ENCODE peak calls at places on chromosomes 5 and 9, in four cellular contexts. J is OCI-LY7, A is HCT116, X is SK-N-SH. B is an unnamed sample.
A peak's percentile ranks its signal among the peaks of the same experiment; 100 is the strongest.

GRCh38 chr9:131394464-131395026 is 659 bp downstream of the PRRC2B start:
- DNase-seq in J (peak; percentile 68), A (no peak), X (peak; percentile 79), B (peak; percentile 54)

GRCh38 chr5:151662805-151663204 is 23.9 kb downstream of the SPARC start:
- DNase-seq in J (no peak), A (no peak), X (no peak), B (no peak)

GRCh38 chr9:114908104-114908621 is 22.2 kb downstream of the TNFSF8 start:
- DNase-seq in J (no peak), A (peak; percentile 38), X (no peak), B (peak; percentile 80)

GRCh38 chr5:133401731-133402347 is 210.5 kb downstream of the FSTL4 start:
- DNase-seq in J (no peak), A (no peak), X (no peak), B (no peak)

GRCh38 chr9:92763721-92764380 is 782 bp downstream of the BICD2 start:
- DNase-seq in J (peak; percentile 57), A (no peak), X (peak; percentile 81), B (peak; percentile 29)

GRCh38 chr9:133127340-133127981 is 6.4 kb upstream of the RALGDS start:
- DNase-seq in J (no peak), A (peak; percentile 50), X (no peak), B (no peak)

GRCh38 chr5:76175821-76176403 is 92.7 kb downstream of the SV2C start:
- DNase-seq in J (peak; percentile 38), A (no peak), X (peak; percentile 75), B (peak; percentile 63)

GRCh38 chr5:157836121-157836753 is 22.7 kb downstream of the CLINT1 start:
- DNase-seq in J (no peak), A (no peak), X (no peak), B (no peak)

GRCh38 chr5:143233020-143233419 is 170.5 kb downstream of the NR3C1 start:
- DNase-seq in J (no peak), A (no peak), X (no peak), B (no peak)

GRCh38 chr5:142213077-142213476 is 104.5 kb downstream of the NDFIP1 start:
- DNase-seq in J (no peak), A (no peak), X (no peak), B (no peak)

GRCh38 chr9:110130211-110130610 is 77.7 kb downstream of the C9orf152 start:
- DNase-seq in J (peak; percentile 64), A (no peak), X (no peak), B (no peak)

GRCh38 chr5:126526493-126526892 is 68.5 kb downstream of the ALDH7A1 start:
- DNase-seq in J (no peak), A (no peak), X (no peak), B (no peak)
- H3K27ac ChIP-seq in J (no peak overlapping the region), A (no peak overlapping the region), X (no peak overlapping the region), B (no peak overlapping the region)

DNA sequence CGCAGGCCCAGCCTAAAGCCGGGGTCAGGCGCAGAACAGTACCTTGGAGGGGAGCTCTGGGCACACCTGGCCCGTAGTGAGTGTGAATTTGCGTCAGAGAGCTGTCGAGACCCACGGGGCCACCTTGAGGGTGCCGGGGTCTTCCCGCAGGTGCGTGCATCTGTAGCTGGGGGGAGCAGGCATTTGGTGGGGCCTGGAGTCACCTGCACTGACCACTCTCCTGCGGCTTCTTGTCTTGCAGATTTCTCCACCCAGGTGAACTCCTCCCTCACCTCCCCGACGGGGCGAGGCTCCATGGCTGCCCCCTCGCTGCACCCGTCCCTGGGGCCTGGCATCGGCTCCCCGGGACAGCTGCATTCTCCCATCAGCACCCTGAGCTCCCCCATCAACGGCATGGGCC is 75.1 kb downstream of the RXRA start:
- DNase-seq in J (no peak), A (no peak), X (no peak), B (no peak)
- H3K79me2 ChIP-seq in J (no peaks in the 10 kb centered on the region), A (peaks cover 20% of the 10 kb centered on the region), X (peaks cover 31% of the 10 kb centered on the region), B (peaks cover 8% of the 10 kb centered on the region)

GRCh38 chr5:135880278-135880677 is 15.4 kb downstream of the IL9 start:
- DNase-seq in J (peak; percentile 40), A (peak; percentile 15), X (peak; percentile 41), B (no peak)

GRCh38 chr5:135880801-135881200 is 14.8 kb downstream of the IL9 start:
- DNase-seq in J (no peak), A (no peak), X (no peak), B (no peak)

GRCh38 chr5:135879591-135879990 is 16.1 kb downstream of the IL9 start:
- DNase-seq in J (no peak), A (no peak), X (no peak), B (no peak)

GRCh38 chr5:135877570-135878155 is 18.0 kb downstream of the IL9 start:
- DNase-seq in J (no peak), A (no peak), X (no peak), B (no peak)

DNA sequence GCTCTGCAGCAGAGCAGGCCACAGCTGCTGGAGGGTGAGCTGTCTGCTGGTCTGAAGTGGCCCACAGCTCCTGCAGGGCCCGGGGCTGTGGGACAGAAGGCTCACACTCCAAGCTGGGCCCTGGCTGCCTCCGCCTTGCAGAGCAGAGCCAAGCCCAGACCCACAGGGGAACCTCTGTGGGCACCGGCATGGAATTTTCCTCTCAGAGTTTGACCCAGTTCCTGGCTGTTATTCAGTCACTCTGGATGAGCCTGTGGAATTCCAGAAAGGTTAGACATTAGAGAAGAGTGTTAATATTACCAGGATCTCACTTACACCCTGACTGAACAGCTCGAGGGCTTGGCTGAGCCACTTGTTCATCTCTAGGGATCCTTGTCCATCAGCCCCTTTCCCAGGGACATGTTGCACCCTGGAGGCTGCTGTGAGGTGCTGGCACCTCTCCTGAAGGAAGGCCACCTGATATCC is 17.5 kb downstream of the IL9 start:
- DNase-seq in J (no peak), A (no peak), X (no peak), B (no peak)
- H3K27ac ChIP-seq in J (no peak overlapping the region), A (no peak overlapping the region), X (no peak overlapping the region), B (no peak overlapping the region)

DNA sequence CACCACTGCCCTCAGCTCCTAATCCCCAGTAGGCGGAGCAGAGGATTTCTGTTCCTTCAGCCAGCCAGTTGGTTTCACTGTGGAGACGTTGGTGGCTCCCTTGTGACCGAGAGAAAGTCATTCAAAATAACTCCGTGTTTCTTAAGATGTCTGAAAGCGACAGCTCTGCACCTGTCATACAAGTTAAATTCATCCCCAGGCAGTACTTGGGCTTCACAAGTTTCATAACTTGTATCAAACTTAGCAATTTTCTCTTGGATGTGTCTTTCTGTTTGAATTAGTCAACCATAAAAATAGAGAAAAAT is 410 bp upstream of the CDKN2B start:
- DNase-seq in J (no peak), A (no peak), X (no peak), B (no peak)
- H3K79me2 ChIP-seq in J (peaks cover 40% of the 10 kb centered on the region), A (peaks cover 7% of the 10 kb centered on the region), X (no peaks in the 10 kb centered on the region), B (no peaks in the 10 kb centered on the region)

DNA sequence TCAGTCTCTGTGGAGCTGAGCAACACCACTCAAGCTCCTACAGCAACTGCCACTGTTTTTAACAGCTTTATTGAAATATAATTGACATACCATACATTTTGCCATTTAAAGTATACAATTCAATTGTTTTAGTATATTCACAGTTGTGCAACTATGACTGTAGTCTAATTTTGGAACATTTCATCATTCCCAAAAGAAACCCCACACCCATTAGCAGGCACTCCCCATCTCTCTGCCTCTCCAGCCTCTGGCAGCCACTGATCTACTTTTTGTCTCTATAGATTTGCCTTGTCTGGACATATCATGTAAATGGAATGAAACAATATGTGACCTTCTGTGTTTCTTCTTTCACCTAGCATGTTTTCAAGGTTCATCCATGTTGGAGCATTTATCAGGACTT is 43.5 kb downstream of the RUSC2 start:
- DNase-seq in J (no peak), A (no peak), X (no peak), B (no peak)
- H3K27ac ChIP-seq in J (no peak overlapping the region), A (no peak overlapping the region), X (no peak overlapping the region), B (no peak overlapping the region)

GRCh38 chr5:14600846-14601245 is 19.3 kb downstream of the OTULINL start:
- DNase-seq in J (no peak), A (no peak), X (no peak), B (peak; percentile 90)
- H3K79me2 ChIP-seq in J (no peaks in the 10 kb centered on the region), A (no peaks in the 10 kb centered on the region), X (no peaks in the 10 kb centered on the region), B (peaks cover 75% of the 10 kb centered on the region)

GRCh38 chr5:154714271-154714986 is 40.7 kb upstream of the LARP1 start:
- DNase-seq in J (no peak), A (no peak), X (no peak), B (peak; percentile 36)
- H3K27ac ChIP-seq in J (no peak overlapping the region), A (no peak overlapping the region), X (no peak overlapping the region), B (no peak overlapping the region)

B was measured in MM.1S.